ENCODE peak calls at places on chromosome 20, in ten cellular contexts. One of them, this sample, is unnamed.

GRCh38 chr20:21396045-21396893 is 1.1 kb downstream of the NKX2-4 start:
- DNase-seq in GM12878: no peak
- DNase-seq in suprapubic skin: no peak
- DNase-seq in breast epithelium: no peak
- DNase-seq in psoas muscle: no peak
- DNase-seq in ascending aorta: no peak
- DNase-seq in colonic mucosa: no peak
- DNase-seq in dorsolateral prefrontal cortex: no peak
- DNase-seq in CD4-positive, alpha-beta T cell: no peak
- DNase-seq in AG04450: no peak
- DNase-seq in this sample: no peak

GRCh38 chr20:52082612-52083011 is 109.0 kb downstream of the ZFP64 start:
- DNase-seq in CD4-positive, alpha-beta T cell: no peak
- DNase-seq in GM12878: no peak
- DNase-seq in colonic mucosa: no peak
- DNase-seq in AG04450: no peak
- DNase-seq in ascending aorta: no peak
- DNase-seq in dorsolateral prefrontal cortex: no peak
- DNase-seq in suprapubic skin: no peak
- DNase-seq in breast epithelium: no peak
- DNase-seq in psoas muscle: no peak
- DNase-seq in this sample: no peak

GRCh38 chr20:4488407-4489339 is 233.0 kb upstream of the PRND start:
- DNase-seq in GM12878: no peak
- DNase-seq in ascending aorta: no peak
- DNase-seq in suprapubic skin: no peak
- DNase-seq in psoas muscle: no peak
- DNase-seq in dorsolateral prefrontal cortex: no peak
- DNase-seq in AG04450: peak; percentile 30
- DNase-seq in breast epithelium: no peak
- DNase-seq in CD4-positive, alpha-beta T cell: no peak
- DNase-seq in colonic mucosa: no peak
- DNase-seq in this sample: no peak

GRCh38 chr20:13487202-13487601 is 151.5 kb downstream of the TASP1 start:
- DNase-seq in dorsolateral prefrontal cortex: no peak
- DNase-seq in GM12878: no peak
- DNase-seq in AG04450: no peak
- DNase-seq in suprapubic skin: no peak
- DNase-seq in colonic mucosa: no peak
- DNase-seq in psoas muscle: no peak
- DNase-seq in ascending aorta: no peak
- DNase-seq in breast epithelium: no peak
- DNase-seq in CD4-positive, alpha-beta T cell: no peak
- DNase-seq in this sample: no peak

GRCh38 chr20:5687884-5688283 is 62.3 kb upstream of the SHLD1 start:
- DNase-seq in suprapubic skin: no peak
- DNase-seq in ascending aorta: no peak
- DNase-seq in dorsolateral prefrontal cortex: no peak
- DNase-seq in AG04450: no peak
- DNase-seq in CD4-positive, alpha-beta T cell: no peak
- DNase-seq in breast epithelium: no peak
- DNase-seq in GM12878: no peak
- DNase-seq in psoas muscle: no peak
- DNase-seq in colonic mucosa: no peak
- DNase-seq in this sample: no peak

GRCh38 chr20:57957397-57958049 is 247.7 kb upstream of the PMEPA1 start:
- DNase-seq in CD4-positive, alpha-beta T cell: no peak
- DNase-seq in ascending aorta: no peak
- DNase-seq in GM12878: no peak
- DNase-seq in breast epithelium: no peak
- DNase-seq in suprapubic skin: no peak
- DNase-seq in colonic mucosa: no peak
- DNase-seq in psoas muscle: no peak
- DNase-seq in dorsolateral prefrontal cortex: no peak
- DNase-seq in AG04450: no peak
- DNase-seq in this sample: no peak

GRCh38 chr20:6026051-6026450 is 27.8 kb downstream of the LRRN4 start:
- DNase-seq in psoas muscle: no peak
- DNase-seq in ascending aorta: no peak
- DNase-seq in GM12878: no peak
- DNase-seq in dorsolateral prefrontal cortex: no peak
- DNase-seq in AG04450: peak; percentile 11
- DNase-seq in CD4-positive, alpha-beta T cell: no peak
- DNase-seq in suprapubic skin: no peak
- DNase-seq in colonic mucosa: no peak
- DNase-seq in breast epithelium: no peak
- DNase-seq in this sample: no peak

GRCh38 chr20:38969708-38970107 is 7.6 kb downstream of the DHX35 start:
- DNase-seq in breast epithelium: no peak
- DNase-seq in ascending aorta: no peak
- DNase-seq in suprapubic skin: no peak
- DNase-seq in psoas muscle: no peak
- DNase-seq in CD4-positive, alpha-beta T cell: no peak
- DNase-seq in GM12878: no peak
- DNase-seq in colonic mucosa: peak; percentile 40
- DNase-seq in dorsolateral prefrontal cortex: no peak
- DNase-seq in AG04450: no peak
- DNase-seq in this sample: no peak

GRCh38 chr20:11585752-11586352 is 331.8 kb upstream of the BTBD3 start:
- DNase-seq in GM12878: no peak
- DNase-seq in breast epithelium: no peak
- DNase-seq in ascending aorta: no peak
- DNase-seq in CD4-positive, alpha-beta T cell: no peak
- DNase-seq in dorsolateral prefrontal cortex: no peak
- DNase-seq in AG04450: no peak
- DNase-seq in psoas muscle: no peak
- DNase-seq in colonic mucosa: no peak
- DNase-seq in suprapubic skin: no peak
- DNase-seq in this sample: no peak

GRCh38 chr20:42775037-42775436 is 414.7 kb downstream of the PTPRT start:
- DNase-seq in colonic mucosa: no peak
- DNase-seq in suprapubic skin: no peak
- DNase-seq in CD4-positive, alpha-beta T cell: no peak
- DNase-seq in dorsolateral prefrontal cortex: no peak
- DNase-seq in ascending aorta: no peak
- DNase-seq in GM12878: no peak
- DNase-seq in breast epithelium: no peak
- DNase-seq in psoas muscle: no peak
- DNase-seq in AG04450: no peak
- DNase-seq in this sample: no peak

GRCh38 chr20:6007529-6008103 is 46.2 kb downstream of the LRRN4 start:
- DNase-seq in CD4-positive, alpha-beta T cell: no peak
- DNase-seq in GM12878: no peak
- DNase-seq in AG04450: no peak
- DNase-seq in ascending aorta: no peak
- DNase-seq in psoas muscle: no peak
- DNase-seq in breast epithelium: no peak
- DNase-seq in dorsolateral prefrontal cortex: no peak
- DNase-seq in colonic mucosa: peak; percentile 38
- DNase-seq in suprapubic skin: no peak
- DNase-seq in this sample: no peak

GRCh38 chr20:62208061-62208804 is 11.8 kb downstream of the HRH3 start:
- DNase-seq in CD4-positive, alpha-beta T cell: no peak
- DNase-seq in ascending aorta: no peak
- DNase-seq in psoas muscle: no peak
- DNase-seq in dorsolateral prefrontal cortex: no peak
- DNase-seq in breast epithelium: no peak
- DNase-seq in AG04450: no peak
- DNase-seq in suprapubic skin: no peak
- DNase-seq in colonic mucosa: no peak
- DNase-seq in GM12878: no peak
- DNase-seq in this sample: peak; percentile 73

GRCh38 chr20:57627972-57628650 is 7.9 kb upstream of the ZBP1 start:
- DNase-seq in AG04450: no peak
- DNase-seq in ascending aorta: no peak
- DNase-seq in dorsolateral prefrontal cortex: peak; percentile 28
- DNase-seq in GM12878: no peak
- DNase-seq in breast epithelium: no peak
- DNase-seq in suprapubic skin: peak; percentile 77
- DNase-seq in psoas muscle: no peak
- DNase-seq in CD4-positive, alpha-beta T cell: peak; percentile 67
- DNase-seq in colonic mucosa: no peak
- DNase-seq in this sample: no peak

DNA sequence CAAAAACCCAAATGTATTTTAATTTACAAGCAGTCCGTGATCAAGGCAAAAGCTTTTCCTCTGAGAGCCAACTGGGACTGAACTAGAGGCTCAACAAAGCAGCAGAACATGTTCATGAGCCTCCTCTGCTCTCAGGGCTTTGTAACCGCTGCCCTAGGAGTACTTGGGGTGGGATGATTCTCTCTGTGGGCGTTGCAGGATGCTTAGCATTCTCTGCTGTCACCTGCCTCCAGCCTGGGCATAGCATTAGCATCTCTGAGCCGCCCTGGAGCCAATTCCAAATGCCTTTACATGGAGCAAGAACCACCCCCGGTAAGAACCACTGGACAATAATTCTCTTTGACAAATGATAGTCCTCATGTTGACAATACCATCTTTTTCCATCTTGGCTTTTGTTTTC is 237.6 kb upstream of the CDH4 start:
- DNase-seq in breast epithelium: no peak
- DNase-seq in dorsolateral prefrontal cortex: no peak
- DNase-seq in colonic mucosa: no peak
- DNase-seq in suprapubic skin: no peak
- DNase-seq in AG04450: no peak
- DNase-seq in psoas muscle: no peak
- DNase-seq in CD4-positive, alpha-beta T cell: no peak
- DNase-seq in ascending aorta: no peak
- DNase-seq in GM12878: no peak
- DNase-seq in this sample: no peak
- H3K27ac ChIP-seq in breast epithelium: no peak overlapping the region
- H3K27ac ChIP-seq in dorsolateral prefrontal cortex: no peak overlapping the region
- H3K27ac ChIP-seq in colonic mucosa: no peak overlapping the region
- H3K27ac ChIP-seq in suprapubic skin: no peak overlapping the region
- H3K27ac ChIP-seq in AG04450: no peak overlapping the region
- H3K27ac ChIP-seq in psoas muscle: no peak overlapping the region
- H3K27ac ChIP-seq in CD4-positive, alpha-beta T cell: no peak overlapping the region
- H3K27ac ChIP-seq in ascending aorta: no peak overlapping the region
- H3K27ac ChIP-seq in GM12878: no peak overlapping the region
- H3K27ac ChIP-seq in this sample: no peak overlapping the region

GRCh38 chr20:49717693-49718092 is 4.0 kb upstream of the B4GALT5 start:
- DNase-seq in CD4-positive, alpha-beta T cell: no peak
- DNase-seq in GM12878: no peak
- DNase-seq in colonic mucosa: no peak
- DNase-seq in breast epithelium: no peak
- DNase-seq in psoas muscle: peak; percentile 59
- DNase-seq in AG04450: no peak
- DNase-seq in dorsolateral prefrontal cortex: no peak
- DNase-seq in suprapubic skin: no peak
- DNase-seq in ascending aorta: no peak
- DNase-seq in this sample: no peak
- H3K27ac ChIP-seq in CD4-positive, alpha-beta T cell: no peak overlapping the region
- H3K27ac ChIP-seq in GM12878: no peak overlapping the region
- H3K27ac ChIP-seq in colonic mucosa: no peak overlapping the region
- H3K27ac ChIP-seq in breast epithelium: no peak overlapping the region
- H3K27ac ChIP-seq in psoas muscle: peak overlapping the region; percentile 96
- H3K27ac ChIP-seq in AG04450: no peak overlapping the region
- H3K27ac ChIP-seq in dorsolateral prefrontal cortex: no peak overlapping the region
- H3K27ac ChIP-seq in suprapubic skin: no peak overlapping the region
- H3K27ac ChIP-seq in ascending aorta: no peak overlapping the region
- H3K27ac ChIP-seq in this sample: no peak overlapping the region

GRCh38 chr20:55565374-55565773 is 439.9 kb downstream of the CBLN4 start:
- DNase-seq in GM12878: no peak
- DNase-seq in suprapubic skin: no peak
- DNase-seq in AG04450: no peak
- DNase-seq in colonic mucosa: no peak
- DNase-seq in psoas muscle: no peak
- DNase-seq in dorsolateral prefrontal cortex: no peak
- DNase-seq in breast epithelium: no peak
- DNase-seq in CD4-positive, alpha-beta T cell: no peak
- DNase-seq in ascending aorta: no peak
- DNase-seq in this sample: no peak

GRCh38 chr20:55561259-55561658 is 444.1 kb downstream of the CBLN4 start:
- DNase-seq in dorsolateral prefrontal cortex: no peak
- DNase-seq in ascending aorta: no peak
- DNase-seq in psoas muscle: no peak
- DNase-seq in CD4-positive, alpha-beta T cell: no peak
- DNase-seq in suprapubic skin: no peak
- DNase-seq in AG04450: no peak
- DNase-seq in breast epithelium: no peak
- DNase-seq in GM12878: no peak
- DNase-seq in colonic mucosa: no peak
- DNase-seq in this sample: no peak
- H3K27ac ChIP-seq in dorsolateral prefrontal cortex: no peak overlapping the region
- H3K27ac ChIP-seq in ascending aorta: no peak overlapping the region
- H3K27ac ChIP-seq in psoas muscle: no peak overlapping the region
- H3K27ac ChIP-seq in CD4-positive, alpha-beta T cell: no peak overlapping the region
- H3K27ac ChIP-seq in suprapubic skin: no peak overlapping the region
- H3K27ac ChIP-seq in AG04450: no peak overlapping the region
- H3K27ac ChIP-seq in breast epithelium: no peak overlapping the region
- H3K27ac ChIP-seq in GM12878: no peak overlapping the region
- H3K27ac ChIP-seq in colonic mucosa: no peak overlapping the region
- H3K27ac ChIP-seq in this sample: no peak overlapping the region

GRCh38 chr20:31666258-31667042 is 28.7 kb downstream of the COX4I2 start:
- DNase-seq in colonic mucosa: peak; percentile 66
- DNase-seq in psoas muscle: peak; percentile 68
- DNase-seq in GM12878: no peak
- DNase-seq in dorsolateral prefrontal cortex: no peak
- DNase-seq in ascending aorta: peak; percentile 47
- DNase-seq in suprapubic skin: no peak
- DNase-seq in CD4-positive, alpha-beta T cell: no peak
- DNase-seq in AG04450: no peak
- DNase-seq in breast epithelium: no peak
- DNase-seq in this sample: peak; percentile 31
- H3K27ac ChIP-seq in colonic mucosa: peak overlapping the region; percentile 47
- H3K27ac ChIP-seq in psoas muscle: peak overlapping the region; percentile 21
- H3K27ac ChIP-seq in GM12878: no peak overlapping the region
- H3K27ac ChIP-seq in dorsolateral prefrontal cortex: peak overlapping the region; percentile 100
- H3K27ac ChIP-seq in ascending aorta: peak overlapping the region; percentile 87
- H3K27ac ChIP-seq in suprapubic skin: peak overlapping the region; percentile 78
- H3K27ac ChIP-seq in CD4-positive, alpha-beta T cell: no peak overlapping the region
- H3K27ac ChIP-seq in AG04450: no peak overlapping the region
- H3K27ac ChIP-seq in breast epithelium: peak overlapping the region; percentile 83
- H3K27ac ChIP-seq in this sample: peak overlapping the region; percentile 84

GRCh38 chr20:9966966-9967365 is 67.8 kb upstream of the ANKEF1 start:
- DNase-seq in GM12878: no peak
- DNase-seq in AG04450: no peak
- DNase-seq in breast epithelium: no peak
- DNase-seq in psoas muscle: no peak
- DNase-seq in ascending aorta: no peak
- DNase-seq in dorsolateral prefrontal cortex: no peak
- DNase-seq in CD4-positive, alpha-beta T cell: no peak
- DNase-seq in colonic mucosa: no peak
- DNase-seq in suprapubic skin: no peak
- DNase-seq in this sample: no peak
- H3K27ac ChIP-seq in GM12878: no peak overlapping the region
- H3K27ac ChIP-seq in AG04450: no peak overlapping the region
- H3K27ac ChIP-seq in breast epithelium: no peak overlapping the region
- H3K27ac ChIP-seq in psoas muscle: no peak overlapping the region
- H3K27ac ChIP-seq in ascending aorta: no peak overlapping the region
- H3K27ac ChIP-seq in dorsolateral prefrontal cortex: no peak overlapping the region
- H3K27ac ChIP-seq in CD4-positive, alpha-beta T cell: no peak overlapping the region
- H3K27ac ChIP-seq in colonic mucosa: no peak overlapping the region
- H3K27ac ChIP-seq in suprapubic skin: no peak overlapping the region
- H3K27ac ChIP-seq in this sample: no peak overlapping the region

GRCh38 chr20:8132015-8132631 is at the start of gene PLCB1:
- DNase-seq in colonic mucosa: peak; percentile 71
- DNase-seq in GM12878: no peak
- DNase-seq in AG04450: peak; percentile 66
- DNase-seq in dorsolateral prefrontal cortex: peak; percentile 77
- DNase-seq in suprapubic skin: peak; percentile 88
- DNase-seq in ascending aorta: no peak
- DNase-seq in psoas muscle: peak; percentile 94
- DNase-seq in CD4-positive, alpha-beta T cell: peak; percentile 60
- DNase-seq in breast epithelium: peak; percentile 84
- DNase-seq in this sample: peak; percentile 74
- H3K27ac ChIP-seq in colonic mucosa: peak within 1 kb of the TSS; percentile 47
- H3K27ac ChIP-seq in GM12878: no peak within 1 kb of the TSS
- H3K27ac ChIP-seq in AG04450: peak within 1 kb of the TSS; percentile 58
- H3K27ac ChIP-seq in dorsolateral prefrontal cortex: peak within 1 kb of the TSS; percentile 77
- H3K27ac ChIP-seq in suprapubic skin: peak within 1 kb of the TSS; percentile 77
- H3K27ac ChIP-seq in ascending aorta: peak within 1 kb of the TSS; percentile 47
- H3K27ac ChIP-seq in psoas muscle: peak within 1 kb of the TSS; percentile 74
- H3K27ac ChIP-seq in CD4-positive, alpha-beta T cell: no peak within 1 kb of the TSS
- H3K27ac ChIP-seq in breast epithelium: peak within 1 kb of the TSS; percentile 89
- H3K27ac ChIP-seq in this sample: peak within 1 kb of the TSS; percentile 62

GRCh38 chr20:63546256-63546655 is 1.3 kb downstream of the SRMS start:
- DNase-seq in AG04450: no peak
- DNase-seq in colonic mucosa: no peak
- DNase-seq in GM12878: no peak
- DNase-seq in psoas muscle: no peak
- DNase-seq in suprapubic skin: no peak
- DNase-seq in CD4-positive, alpha-beta T cell: no peak
- DNase-seq in dorsolateral prefrontal cortex: no peak
- DNase-seq in ascending aorta: no peak
- DNase-seq in breast epithelium: no peak
- DNase-seq in this sample: no peak
- H3K27ac ChIP-seq in AG04450: no peak overlapping the region
- H3K27ac ChIP-seq in colonic mucosa: no peak overlapping the region
- H3K27ac ChIP-seq in GM12878: no peak overlapping the region
- H3K27ac ChIP-seq in psoas muscle: no peak overlapping the region
- H3K27ac ChIP-seq in suprapubic skin: no peak overlapping the region
- H3K27ac ChIP-seq in CD4-positive, alpha-beta T cell: no peak overlapping the region
- H3K27ac ChIP-seq in dorsolateral prefrontal cortex: no peak overlapping the region
- H3K27ac ChIP-seq in ascending aorta: no peak overlapping the region
- H3K27ac ChIP-seq in breast epithelium: no peak overlapping the region
- H3K27ac ChIP-seq in this sample: no peak overlapping the region

This sample was measured in caudate nucleus.